ENCODE peak calls at places on chromosome 17, in seven cellular contexts. One of them, this sample, is unnamed.

GRCh38 chr17:38600906-38601305 is 4.8 kb downstream of the SRCIN1 start:
- DNase-seq in cardiac fibroblast: no peak
- DNase-seq in left ventricle myocardium inferior: no peak
- DNase-seq in OCI-LY7: no peak
- DNase-seq in cardiac muscle cell: no peak
- DNase-seq in skeletal muscle cell: no peak
- DNase-seq in fibroblast of lung: no peak
- DNase-seq in this sample: no peak

GRCh38 chr17:77666881-77667395 is 291.6 kb upstream of the TNRC6C start:
- DNase-seq in cardiac muscle cell: no peak
- DNase-seq in left ventricle myocardium inferior: no peak
- DNase-seq in cardiac fibroblast: no peak
- DNase-seq in fibroblast of lung: no peak
- DNase-seq in OCI-LY7: peak; percentile 87
- DNase-seq in skeletal muscle cell: no peak
- DNase-seq in this sample: peak; percentile 91

GRCh38 chr17:43701318-43701743 is 39.6 kb upstream of the MEOX1 start:
- DNase-seq in fibroblast of lung: peak; percentile 95
- DNase-seq in cardiac fibroblast: peak; percentile 55
- DNase-seq in cardiac muscle cell: peak; percentile 68
- DNase-seq in OCI-LY7: no peak
- DNase-seq in left ventricle myocardium inferior: no peak
- DNase-seq in skeletal muscle cell: peak; percentile 38
- DNase-seq in this sample: no peak

GRCh38 chr17:42347198-42347597 is 41.0 kb downstream of the STAT3 start:
- DNase-seq in cardiac muscle cell: peak; percentile 80
- DNase-seq in fibroblast of lung: peak; percentile 87
- DNase-seq in OCI-LY7: no peak
- DNase-seq in cardiac fibroblast: peak; percentile 85
- DNase-seq in left ventricle myocardium inferior: no peak
- DNase-seq in skeletal muscle cell: no peak
- DNase-seq in this sample: no peak

GRCh38 chr17:418421-418751 is 65.8 kb upstream of the RPH3AL start:
- DNase-seq in OCI-LY7: no peak
- DNase-seq in cardiac fibroblast: no peak
- DNase-seq in cardiac muscle cell: no peak
- DNase-seq in fibroblast of lung: no peak
- DNase-seq in left ventricle myocardium inferior: no peak
- DNase-seq in skeletal muscle cell: no peak
- DNase-seq in this sample: peak; percentile 94

GRCh38 chr17:77666480-77666879 is 292.0 kb upstream of the TNRC6C start:
- DNase-seq in cardiac fibroblast: no peak
- DNase-seq in fibroblast of lung: no peak
- DNase-seq in skeletal muscle cell: no peak
- DNase-seq in left ventricle myocardium inferior: no peak
- DNase-seq in OCI-LY7: no peak
- DNase-seq in cardiac muscle cell: no peak
- DNase-seq in this sample: peak; percentile 22

GRCh38 chr17:19357351-19358140 is 5.0 kb downstream of the B9D1 start:
- DNase-seq in cardiac muscle cell: no peak
- DNase-seq in skeletal muscle cell: no peak
- DNase-seq in cardiac fibroblast: no peak
- DNase-seq in OCI-LY7: no peak
- DNase-seq in left ventricle myocardium inferior: no peak
- DNase-seq in fibroblast of lung: no peak
- DNase-seq in this sample: no peak

GRCh38 chr17:71287246-71287828 is 833.5 kb upstream of the SOX9 start:
- DNase-seq in skeletal muscle cell: no peak
- DNase-seq in left ventricle myocardium inferior: no peak
- DNase-seq in cardiac muscle cell: peak; percentile 22
- DNase-seq in OCI-LY7: no peak
- DNase-seq in cardiac fibroblast: no peak
- DNase-seq in fibroblast of lung: peak; percentile 20
- DNase-seq in this sample: no peak

GRCh38 chr17:31674305-31674704 is 184.7 kb downstream of the COPRS start:
- DNase-seq in OCI-LY7: no peak
- DNase-seq in cardiac fibroblast: peak; percentile 65
- DNase-seq in left ventricle myocardium inferior: no peak
- DNase-seq in skeletal muscle cell: no peak
- DNase-seq in cardiac muscle cell: peak; percentile 78
- DNase-seq in fibroblast of lung: peak; percentile 77
- DNase-seq in this sample: no peak

GRCh38 chr17:61724777-61725176 is 133.8 kb upstream of the NACA2 start:
- DNase-seq in OCI-LY7: no peak
- DNase-seq in skeletal muscle cell: no peak
- DNase-seq in cardiac fibroblast: no peak
- DNase-seq in cardiac muscle cell: no peak
- DNase-seq in fibroblast of lung: no peak
- DNase-seq in left ventricle myocardium inferior: no peak
- DNase-seq in this sample: no peak

GRCh38 chr17:60390881-60391418 is 983 bp downstream of the USP32 start:
- DNase-seq in cardiac fibroblast: peak; percentile 41
- DNase-seq in fibroblast of lung: peak; percentile 61
- DNase-seq in skeletal muscle cell: peak; percentile 27
- DNase-seq in cardiac muscle cell: peak; percentile 62
- DNase-seq in left ventricle myocardium inferior: no peak
- DNase-seq in OCI-LY7: peak; percentile 35
- DNase-seq in this sample: no peak

DNA sequence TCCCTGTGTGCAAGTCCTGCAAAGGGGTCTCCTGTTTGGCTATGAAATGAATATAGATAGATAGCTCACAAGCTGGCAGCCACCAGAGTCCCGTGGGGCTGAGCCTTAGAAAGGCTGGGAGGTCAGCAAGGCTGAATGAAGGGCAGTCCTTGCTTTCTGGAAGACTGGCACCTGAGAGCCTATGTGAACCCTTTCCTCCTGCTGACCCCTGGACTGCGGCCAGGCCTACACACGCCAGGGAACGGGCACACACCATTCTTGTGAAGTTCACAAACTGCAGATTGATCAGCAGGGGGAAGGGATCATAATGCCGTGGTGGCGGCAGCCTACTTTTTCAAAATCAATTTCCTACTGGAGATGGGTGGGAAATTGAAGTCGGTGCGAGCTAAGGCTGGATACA is 985 bp upstream of the C17orf107 start:
- DNase-seq in skeletal muscle cell: no peak
- DNase-seq in OCI-LY7: no peak
- DNase-seq in fibroblast of lung: no peak
- DNase-seq in left ventricle myocardium inferior: no peak
- DNase-seq in cardiac fibroblast: no peak
- DNase-seq in cardiac muscle cell: no peak
- DNase-seq in this sample: no peak
- H3K4me3 ChIP-seq in skeletal muscle cell: peak overlapping the region; percentile 53
- H3K4me3 ChIP-seq in OCI-LY7: no peak overlapping the region
- H3K4me3 ChIP-seq in fibroblast of lung: no peak overlapping the region
- H3K4me3 ChIP-seq in left ventricle myocardium inferior: no peak overlapping the region
- H3K4me3 ChIP-seq in cardiac fibroblast: no peak overlapping the region
- H3K4me3 ChIP-seq in cardiac muscle cell: no peak overlapping the region
- H3K4me3 ChIP-seq in this sample: no peak overlapping the region

GRCh38 chr17:2789700-2790099 is 6.5 kb upstream of the RAP1GAP2 start:
- DNase-seq in cardiac muscle cell: no peak
- DNase-seq in cardiac fibroblast: no peak
- DNase-seq in skeletal muscle cell: no peak
- DNase-seq in left ventricle myocardium inferior: no peak
- DNase-seq in fibroblast of lung: no peak
- DNase-seq in OCI-LY7: no peak
- DNase-seq in this sample: no peak
- H3K4me3 ChIP-seq in cardiac muscle cell: no peak overlapping the region
- H3K4me3 ChIP-seq in cardiac fibroblast: no peak overlapping the region
- H3K4me3 ChIP-seq in skeletal muscle cell: no peak overlapping the region
- H3K4me3 ChIP-seq in left ventricle myocardium inferior: no peak overlapping the region
- H3K4me3 ChIP-seq in fibroblast of lung: no peak overlapping the region
- H3K4me3 ChIP-seq in OCI-LY7: no peak overlapping the region
- H3K4me3 ChIP-seq in this sample: no peak overlapping the region

GRCh38 chr17:79288950-79289349 is 214.3 kb downstream of the ENGASE start:
- DNase-seq in skeletal muscle cell: no peak
- DNase-seq in left ventricle myocardium inferior: no peak
- DNase-seq in OCI-LY7: no peak
- DNase-seq in cardiac muscle cell: no peak
- DNase-seq in cardiac fibroblast: no peak
- DNase-seq in fibroblast of lung: no peak
- DNase-seq in this sample: no peak

GRCh38 chr17:79282294-79282693 is 207.7 kb downstream of the ENGASE start:
- DNase-seq in fibroblast of lung: no peak
- DNase-seq in cardiac muscle cell: no peak
- DNase-seq in cardiac fibroblast: no peak
- DNase-seq in OCI-LY7: no peak
- DNase-seq in left ventricle myocardium inferior: no peak
- DNase-seq in skeletal muscle cell: no peak
- DNase-seq in this sample: no peak

GRCh38 chr17:79287743-79288142 is 213.1 kb downstream of the ENGASE start:
- DNase-seq in cardiac fibroblast: no peak
- DNase-seq in OCI-LY7: no peak
- DNase-seq in fibroblast of lung: no peak
- DNase-seq in cardiac muscle cell: no peak
- DNase-seq in skeletal muscle cell: no peak
- DNase-seq in left ventricle myocardium inferior: no peak
- DNase-seq in this sample: no peak

GRCh38 chr17:79281803-79282202 is 207.2 kb downstream of the ENGASE start:
- DNase-seq in skeletal muscle cell: no peak
- DNase-seq in cardiac muscle cell: no peak
- DNase-seq in OCI-LY7: no peak
- DNase-seq in left ventricle myocardium inferior: no peak
- DNase-seq in cardiac fibroblast: no peak
- DNase-seq in fibroblast of lung: no peak
- DNase-seq in this sample: no peak

DNA sequence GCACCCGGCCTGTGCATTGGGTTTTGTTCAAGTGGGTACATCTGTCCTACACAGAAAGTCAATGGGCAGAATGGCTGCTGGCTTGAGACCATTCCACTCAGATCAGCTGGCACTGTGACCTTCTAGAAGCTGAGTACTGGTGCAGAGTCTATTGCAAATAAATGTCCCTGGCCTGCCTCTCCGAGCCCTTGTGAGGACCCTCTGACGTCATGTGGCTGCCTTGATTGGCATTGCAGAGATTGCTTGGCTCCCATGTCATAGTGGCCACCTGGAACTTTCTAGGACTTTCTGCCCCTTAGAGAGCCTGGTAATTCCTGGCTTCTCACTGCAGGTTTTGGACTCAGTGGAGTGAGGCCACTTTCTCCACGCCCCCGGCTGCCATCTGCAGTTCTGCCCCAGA is 211.3 kb downstream of the ENGASE start:
- DNase-seq in cardiac fibroblast: no peak
- DNase-seq in skeletal muscle cell: no peak
- DNase-seq in left ventricle myocardium inferior: no peak
- DNase-seq in fibroblast of lung: no peak
- DNase-seq in cardiac muscle cell: no peak
- DNase-seq in OCI-LY7: no peak
- DNase-seq in this sample: no peak
- H3K4me3 ChIP-seq in cardiac fibroblast: no peak overlapping the region
- H3K4me3 ChIP-seq in skeletal muscle cell: no peak overlapping the region
- H3K4me3 ChIP-seq in left ventricle myocardium inferior: no peak overlapping the region
- H3K4me3 ChIP-seq in fibroblast of lung: no peak overlapping the region
- H3K4me3 ChIP-seq in cardiac muscle cell: no peak overlapping the region
- H3K4me3 ChIP-seq in OCI-LY7: no peak overlapping the region
- H3K4me3 ChIP-seq in this sample: no peak overlapping the region

DNA sequence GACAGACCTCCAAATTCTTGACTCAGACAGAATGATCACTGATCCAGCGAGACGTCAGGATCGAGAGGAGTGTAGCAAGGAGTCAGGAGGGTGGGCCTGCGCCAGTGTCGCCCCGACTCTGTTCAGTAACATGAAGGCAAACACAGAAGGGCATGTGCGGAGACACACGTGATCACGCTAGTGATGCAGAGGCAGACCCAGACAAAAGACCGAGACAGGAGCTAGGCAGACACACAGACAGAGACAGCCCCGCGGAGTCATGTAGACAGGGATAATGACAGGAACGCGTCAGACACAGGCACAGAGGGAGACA is 7.2 kb downstream of the KDM6B start:
- DNase-seq in left ventricle myocardium inferior: no peak
- DNase-seq in skeletal muscle cell: no peak
- DNase-seq in OCI-LY7: no peak
- DNase-seq in fibroblast of lung: no peak
- DNase-seq in cardiac muscle cell: no peak
- DNase-seq in cardiac fibroblast: no peak
- DNase-seq in this sample: peak; percentile 68
- H3K4me3 ChIP-seq in left ventricle myocardium inferior: peak overlapping the region; percentile 80
- H3K4me3 ChIP-seq in skeletal muscle cell: peak overlapping the region; percentile 71
- H3K4me3 ChIP-seq in OCI-LY7: peak overlapping the region; percentile 79
- H3K4me3 ChIP-seq in fibroblast of lung: peak overlapping the region; percentile 92
- H3K4me3 ChIP-seq in cardiac muscle cell: peak overlapping the region; percentile 40
- H3K4me3 ChIP-seq in cardiac fibroblast: peak overlapping the region; percentile 44
- H3K4me3 ChIP-seq in this sample: peak overlapping the region; percentile 82

GRCh38 chr17:63675607-63676539 is 24.1 kb downstream of the LIMD2 start:
- DNase-seq in skeletal muscle cell: peak; percentile 31
- DNase-seq in cardiac fibroblast: peak; percentile 85
- DNase-seq in cardiac muscle cell: peak; percentile 95
- DNase-seq in fibroblast of lung: peak; percentile 89
- DNase-seq in OCI-LY7: no peak
- DNase-seq in left ventricle myocardium inferior: peak; percentile 65
- DNase-seq in this sample: no peak
- H3K4me3 ChIP-seq in skeletal muscle cell: no peak overlapping the region
- H3K4me3 ChIP-seq in cardiac fibroblast: peak overlapping the region; percentile 3
- H3K4me3 ChIP-seq in cardiac muscle cell: no peak overlapping the region
- H3K4me3 ChIP-seq in fibroblast of lung: no peak overlapping the region
- H3K4me3 ChIP-seq in OCI-LY7: no peak overlapping the region
- H3K4me3 ChIP-seq in left ventricle myocardium inferior: peak overlapping the region; percentile 56
- H3K4me3 ChIP-seq in this sample: no peak overlapping the region